ENCODE peak calls at places on chromosomes 7 and 10, in six cellular contexts. I is RWPE2, R is glutamatergic neuron, B is neuronal stem cell, Q is A549, M is GF-D8. N is an unnamed sample.

GRCh38 chr7:130486114-130486962 is 5.5 kb upstream of the MEST start:
- DNase-seq in I (peak), R (peak), B (peak), Q (peak), M (peak), N (peak)

GRCh38 chr10:3887885-3888476 is 103.0 kb upstream of the KLF6 start:
- DNase-seq in I (peak), R (no peak), B (peak), Q (peak), M (no peak), N (peak)

GRCh38 chr10:47025540-47026300 is 114.5 kb downstream of the PTPN20 start:
- DNase-seq in I (no peak), R (no peak), B (no peak), Q (no peak), M (no peak), N (no peak)

GRCh38 chr10:6059506-6059905 is 2.7 kb downstream of the IL2RA start:
- DNase-seq in I (no peak), R (no peak), B (no peak), Q (no peak), M (no peak), N (no peak)

GRCh38 chr10:128130051-128130450 is 3.8 kb upstream of the MKI67 start:
- DNase-seq in I (no peak), R (no peak), B (no peak), Q (no peak), M (no peak), N (no peak)

GRCh38 chr10:2067015-2067414 is 329.7 kb upstream of the ADARB2 start:
- DNase-seq in I (no peak), R (no peak), B (no peak), Q (no peak), M (no peak), N (no peak)

GRCh38 chr10:97025613-97026242 is 160.0 kb downstream of the SLIT1 start:
- DNase-seq in I (no peak), R (peak), B (peak), Q (peak), M (peak), N (peak)

GRCh38 chr10:100303724-100304319 is 17.3 kb upstream of the BLOC1S2 start:
- DNase-seq in I (no peak), R (no peak), B (no peak), Q (peak), M (peak), N (no peak)

GRCh38 chr10:26969145-26969926 is 108.6 kb upstream of the ABI1 start:
- DNase-seq in I (no peak), R (no peak), B (no peak), Q (no peak), M (no peak), N (no peak)

GRCh38 chr10:17609523-17610079 is 7.6 kb downstream of the HACD1 start:
- DNase-seq in I (no peak), R (no peak), B (no peak), Q (no peak), M (no peak), N (no peak)

GRCh38 chr7:25495342-25495855 is 267.1 kb upstream of the NPVF start:
- DNase-seq in I (no peak), R (peak), B (no peak), Q (no peak), M (no peak), N (no peak)

GRCh38 chr10:6201511-6201975 is 1.2 kb upstream of the PFKFB3 start:
- DNase-seq in I (no peak), R (peak), B (peak), Q (peak), M (no peak), N (peak)

GRCh38 chr10:665579-666091 is 23.8 kb downstream of the DIP2C start:
- DNase-seq in I (no peak), R (no peak), B (no peak), Q (no peak), M (no peak), N (no peak)